ENCODE peak calls at places on chromosome 15, in four cellular contexts. One of them, this sample, is unnamed.

GRCh38 chr15:55858661-55859060 is 115.7 kb upstream of the PRTG start:
- DNase-seq in AG04450: no peak
- DNase-seq in foreskin fibroblast: peak
- DNase-seq in brain microvascular endothelial cell: peak
- DNase-seq in this sample: no peak

GRCh38 chr15:97817266-97817890 is 143.1 kb upstream of the ARRDC4 start:
- DNase-seq in AG04450: no peak
- DNase-seq in foreskin fibroblast: no peak
- DNase-seq in brain microvascular endothelial cell: no peak
- DNase-seq in this sample: no peak

GRCh38 chr15:26665950-26666921 is 106.6 kb downstream of the GABRB3 start:
- DNase-seq in AG04450: no peak
- DNase-seq in foreskin fibroblast: no peak
- DNase-seq in brain microvascular endothelial cell: no peak
- DNase-seq in this sample: no peak

GRCh38 chr15:68599560-68600071 is 20.8 kb downstream of the CORO2B start:
- DNase-seq in AG04450: no peak
- DNase-seq in foreskin fibroblast: peak
- DNase-seq in brain microvascular endothelial cell: peak
- DNase-seq in this sample: no peak

GRCh38 chr15:63191895-63192603 is 2.6 kb downstream of the RAB8B start:
- DNase-seq in AG04450: no peak
- DNase-seq in foreskin fibroblast: no peak
- DNase-seq in brain microvascular endothelial cell: no peak
- DNase-seq in this sample: no peak

GRCh38 chr15:63946524-63947065 is 99.7 kb downstream of the DAPK2 start:
- DNase-seq in AG04450: no peak
- DNase-seq in foreskin fibroblast: no peak
- DNase-seq in brain microvascular endothelial cell: no peak
- DNase-seq in this sample: no peak

GRCh38 chr15:69593981-69594966 is 141.7 kb downstream of the RPLP1 start:
- DNase-seq in AG04450: no peak
- DNase-seq in foreskin fibroblast: no peak
- DNase-seq in brain microvascular endothelial cell: peak
- DNase-seq in this sample: no peak

GRCh38 chr15:101499863-101500713 is 10.6 kb upstream of the PCSK6 start:
- DNase-seq in AG04450: no peak
- DNase-seq in foreskin fibroblast: no peak
- DNase-seq in brain microvascular endothelial cell: no peak
- DNase-seq in this sample: no peak

GRCh38 chr15:51889486-51889885 is 60.0 kb downstream of the TMOD3 start:
- DNase-seq in AG04450: no peak
- DNase-seq in foreskin fibroblast: no peak
- DNase-seq in brain microvascular endothelial cell: no peak
- DNase-seq in this sample: no peak

GRCh38 chr15:64284037-64284436 is 71.9 kb downstream of the CSNK1G1 start:
- DNase-seq in AG04450: no peak
- DNase-seq in foreskin fibroblast: peak
- DNase-seq in brain microvascular endothelial cell: peak
- DNase-seq in this sample: no peak

GRCh38 chr15:60695713-60696522 is 217.0 kb upstream of the ICE2 start:
- DNase-seq in AG04450: no peak
- DNase-seq in foreskin fibroblast: no peak
- DNase-seq in brain microvascular endothelial cell: peak
- DNase-seq in this sample: no peak

GRCh38 chr15:85318048-85318731 is 62.2 kb upstream of the AKAP13 start:
- DNase-seq in AG04450: peak
- DNase-seq in foreskin fibroblast: peak
- DNase-seq in brain microvascular endothelial cell: peak
- DNase-seq in this sample: no peak

GRCh38 chr15:82611348-82611747 is 35.8 kb downstream of the CPEB1 start:
- DNase-seq in AG04450: no peak
- DNase-seq in foreskin fibroblast: no peak
- DNase-seq in brain microvascular endothelial cell: no peak
- DNase-seq in this sample: no peak

GRCh38 chr15:96732704-96733103 is 402.2 kb downstream of the NR2F2 start:
- DNase-seq in AG04450: no peak
- DNase-seq in foreskin fibroblast: no peak
- DNase-seq in brain microvascular endothelial cell: peak
- DNase-seq in this sample: no peak

GRCh38 chr15:23518104-23518503 is 47.4 kb upstream of the MKRN3 start:
- DNase-seq in AG04450: no peak
- DNase-seq in foreskin fibroblast: no peak
- DNase-seq in brain microvascular endothelial cell: no peak
- DNase-seq in this sample: no peak

GRCh38 chr15:56752986-56753385 is 19.7 kb upstream of the ZNF280D start:
- DNase-seq in AG04450: no peak
- DNase-seq in foreskin fibroblast: no peak
- DNase-seq in brain microvascular endothelial cell: no peak
- DNase-seq in this sample: no peak

GRCh38 chr15:88249220-88249619 is 7.3 kb downstream of the NTRK3 start:
- DNase-seq in AG04450: no peak
- DNase-seq in foreskin fibroblast: no peak
- DNase-seq in brain microvascular endothelial cell: no peak
- DNase-seq in this sample: no peak

GRCh38 chr15:66023322-66023972 is 154.2 kb downstream of the RAB11A start:
- DNase-seq in AG04450: no peak
- DNase-seq in foreskin fibroblast: no peak
- DNase-seq in brain microvascular endothelial cell: no peak
- DNase-seq in this sample: no peak

GRCh38 chr15:61138151-61138550 is 91.0 kb downstream of the RORA start:
- DNase-seq in AG04450: no peak
- DNase-seq in foreskin fibroblast: peak
- DNase-seq in brain microvascular endothelial cell: no peak
- DNase-seq in this sample: no peak

GRCh38 chr15:52709172-52709979 is 30.2 kb upstream of the ATOSA start:
- DNase-seq in AG04450: no peak
- DNase-seq in foreskin fibroblast: no peak
- DNase-seq in brain microvascular endothelial cell: no peak
- DNase-seq in this sample: peak

DNA sequence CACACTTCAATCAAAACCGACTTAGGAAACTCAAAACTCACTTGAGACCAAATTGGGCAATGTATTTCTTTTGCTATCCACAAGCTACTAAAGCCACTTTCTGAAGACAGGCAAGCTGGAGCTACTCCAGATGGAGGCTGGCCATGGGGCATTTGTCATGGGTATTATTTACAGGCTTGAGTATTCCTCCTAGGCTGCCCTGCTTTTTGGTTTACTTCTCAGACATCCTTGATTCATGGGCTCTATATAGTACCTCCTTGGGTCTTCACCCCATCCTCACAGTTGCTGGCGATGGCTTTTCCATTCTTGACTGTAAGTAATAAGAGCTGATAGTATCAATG is 18.6 kb upstream of the SYNM start:
- DNase-seq in AG04450: no peak
- DNase-seq in foreskin fibroblast: peak
- DNase-seq in brain microvascular endothelial cell: no peak
- DNase-seq in this sample: no peak
- TF ChIP-seq CTCF in AG04450: no peak
- TF ChIP-seq CTCF in foreskin fibroblast: no peak
- TF ChIP-seq CTCF in brain microvascular endothelial cell: no peak
- TF ChIP-seq CTCF in this sample: no peak

GRCh38 chr15:47620960-47621681 is 96.2 kb upstream of the SEMA6D start:
- DNase-seq in AG04450: no peak
- DNase-seq in foreskin fibroblast: peak
- DNase-seq in brain microvascular endothelial cell: no peak
- DNase-seq in this sample: no peak
- TF ChIP-seq CTCF in AG04450: no peak
- TF ChIP-seq CTCF in foreskin fibroblast: no peak
- TF ChIP-seq CTCF in brain microvascular endothelial cell: no peak
- TF ChIP-seq CTCF in this sample: no peak

GRCh38 chr15:58676766-58677165 is 72.7 kb downstream of the ADAM10 start:
- DNase-seq in AG04450: no peak
- DNase-seq in foreskin fibroblast: no peak
- DNase-seq in brain microvascular endothelial cell: no peak
- DNase-seq in this sample: no peak

GRCh38 chr15:58682234-58682633 is 67.3 kb downstream of the ADAM10 start:
- DNase-seq in AG04450: no peak
- DNase-seq in foreskin fibroblast: no peak
- DNase-seq in brain microvascular endothelial cell: no peak
- DNase-seq in this sample: no peak

GRCh38 chr15:58678683-58679082 is 70.8 kb downstream of the ADAM10 start:
- DNase-seq in AG04450: no peak
- DNase-seq in foreskin fibroblast: no peak
- DNase-seq in brain microvascular endothelial cell: peak
- DNase-seq in this sample: no peak

GRCh38 chr15:58677426-58677825 is 72.1 kb downstream of the ADAM10 start:
- DNase-seq in AG04450: no peak
- DNase-seq in foreskin fibroblast: no peak
- DNase-seq in brain microvascular endothelial cell: no peak
- DNase-seq in this sample: no peak
- TF ChIP-seq CTCF in AG04450: no peak
- TF ChIP-seq CTCF in foreskin fibroblast: no peak
- TF ChIP-seq CTCF in brain microvascular endothelial cell: no peak
- TF ChIP-seq CTCF in this sample: no peak

GRCh38 chr15:34853001-34853758 is 57.8 kb upstream of the ACTC1 start:
- DNase-seq in AG04450: no peak
- DNase-seq in foreskin fibroblast: peak
- DNase-seq in brain microvascular endothelial cell: no peak
- DNase-seq in this sample: no peak
- TF ChIP-seq CTCF in AG04450: no peak
- TF ChIP-seq CTCF in foreskin fibroblast: no peak
- TF ChIP-seq CTCF in brain microvascular endothelial cell: no peak
- TF ChIP-seq CTCF in this sample: no peak

DNA sequence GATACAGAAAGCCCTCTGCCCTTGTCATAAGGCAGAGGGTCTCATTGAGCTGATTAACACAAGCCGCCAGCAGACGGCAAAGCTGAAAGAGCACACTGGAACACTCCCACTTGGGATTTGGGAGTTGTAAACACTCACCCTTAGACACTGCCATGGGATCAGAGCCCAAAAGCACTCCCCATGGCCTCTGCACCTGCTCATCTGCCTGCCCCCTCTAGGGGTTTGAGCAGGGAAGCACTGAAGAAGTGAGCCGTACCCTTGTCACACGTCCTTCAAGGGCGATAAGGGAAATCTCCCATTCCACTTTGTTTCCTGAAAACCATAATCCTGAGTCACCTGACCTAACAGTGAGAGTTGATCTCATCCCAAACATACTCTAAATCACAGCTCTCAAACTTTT is 14.7 kb downstream of the FSIP1 start:
- DNase-seq in AG04450: no peak
- DNase-seq in foreskin fibroblast: no peak
- DNase-seq in brain microvascular endothelial cell: no peak
- DNase-seq in this sample: no peak
- TF ChIP-seq CTCF in AG04450: no peak
- TF ChIP-seq CTCF in foreskin fibroblast: no peak
- TF ChIP-seq CTCF in brain microvascular endothelial cell: no peak
- TF ChIP-seq CTCF in this sample: no peak

GRCh38 chr15:89492934-89493631 is 3.3 kb downstream of the RHCG start:
- DNase-seq in AG04450: no peak
- DNase-seq in foreskin fibroblast: no peak
- DNase-seq in brain microvascular endothelial cell: no peak
- DNase-seq in this sample: no peak

GRCh38 chr15:89490550-89491315 is 5.7 kb downstream of the RHCG start:
- DNase-seq in AG04450: no peak
- DNase-seq in foreskin fibroblast: no peak
- DNase-seq in brain microvascular endothelial cell: no peak
- DNase-seq in this sample: no peak

GRCh38 chr15:89490081-89490480 is 6.3 kb downstream of the RHCG start:
- DNase-seq in AG04450: no peak
- DNase-seq in foreskin fibroblast: no peak
- DNase-seq in brain microvascular endothelial cell: no peak
- DNase-seq in this sample: no peak

GRCh38 chr15:89494006-89494405 is 2.4 kb downstream of the RHCG start:
- DNase-seq in AG04450: no peak
- DNase-seq in foreskin fibroblast: no peak
- DNase-seq in brain microvascular endothelial cell: no peak
- DNase-seq in this sample: no peak

DNA sequence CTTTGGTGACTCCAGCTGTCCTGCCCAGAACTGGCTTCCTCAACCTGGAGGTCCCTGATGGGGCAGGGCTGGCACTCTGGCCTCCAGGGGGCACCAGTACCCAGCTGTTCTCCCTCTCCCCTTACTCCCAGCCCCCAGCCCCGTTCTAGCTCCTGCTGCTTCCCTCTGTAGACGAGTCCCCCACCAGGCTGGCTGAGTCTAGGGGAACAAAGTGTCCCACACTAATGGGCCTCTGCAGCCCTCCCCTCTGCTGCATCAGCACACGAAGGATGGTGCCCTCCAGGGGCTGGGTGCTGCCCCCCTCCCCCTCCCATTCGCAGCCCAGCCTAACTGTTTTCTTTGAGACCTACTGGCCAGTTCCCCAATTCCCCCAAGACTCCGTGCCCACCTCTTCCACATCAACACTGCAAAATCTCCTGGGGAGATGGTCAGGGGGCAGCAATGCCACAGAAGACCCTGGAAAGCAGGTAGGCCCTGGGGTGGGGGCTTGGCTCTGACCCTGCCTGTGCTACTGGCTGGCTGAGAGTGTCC is 4.2 kb downstream of the RHCG start:
- DNase-seq in AG04450: no peak
- DNase-seq in foreskin fibroblast: no peak
- DNase-seq in brain microvascular endothelial cell: no peak
- DNase-seq in this sample: no peak
- TF ChIP-seq CTCF in AG04450: peak
- TF ChIP-seq CTCF in foreskin fibroblast: peak
- TF ChIP-seq CTCF in brain microvascular endothelial cell: peak
- TF ChIP-seq CTCF in this sample: no peak

GRCh38 chr15:41891946-41892345 is 1.9 kb downstream of the SPTBN5 start:
- DNase-seq in AG04450: no peak
- DNase-seq in foreskin fibroblast: no peak
- DNase-seq in brain microvascular endothelial cell: no peak
- DNase-seq in this sample: no peak
- TF ChIP-seq CTCF in AG04450: no peak
- TF ChIP-seq CTCF in foreskin fibroblast: no peak
- TF ChIP-seq CTCF in brain microvascular endothelial cell: no peak
- TF ChIP-seq CTCF in this sample: no peak

DNA sequence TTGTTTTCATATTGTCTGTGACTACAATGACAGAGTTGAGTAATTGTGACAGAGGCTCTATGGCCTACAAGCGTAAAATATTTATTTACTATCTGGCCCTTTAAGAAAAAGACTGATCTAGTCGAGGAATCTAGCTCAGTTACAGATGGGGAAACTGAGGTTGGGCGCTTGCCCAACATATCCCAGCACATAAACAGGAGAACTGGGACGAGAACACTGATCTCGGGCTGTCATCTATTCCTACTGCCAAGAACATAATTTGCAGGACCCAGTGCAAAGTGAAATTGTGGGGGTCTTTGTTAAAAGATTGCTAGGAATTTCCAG is 1.9 kb downstream of the FES start:
- DNase-seq in AG04450: no peak
- DNase-seq in foreskin fibroblast: no peak
- DNase-seq in brain microvascular endothelial cell: no peak
- DNase-seq in this sample: no peak
- TF ChIP-seq CTCF in AG04450: no peak
- TF ChIP-seq CTCF in foreskin fibroblast: no peak
- TF ChIP-seq CTCF in brain microvascular endothelial cell: no peak
- TF ChIP-seq CTCF in this sample: no peak

DNA sequence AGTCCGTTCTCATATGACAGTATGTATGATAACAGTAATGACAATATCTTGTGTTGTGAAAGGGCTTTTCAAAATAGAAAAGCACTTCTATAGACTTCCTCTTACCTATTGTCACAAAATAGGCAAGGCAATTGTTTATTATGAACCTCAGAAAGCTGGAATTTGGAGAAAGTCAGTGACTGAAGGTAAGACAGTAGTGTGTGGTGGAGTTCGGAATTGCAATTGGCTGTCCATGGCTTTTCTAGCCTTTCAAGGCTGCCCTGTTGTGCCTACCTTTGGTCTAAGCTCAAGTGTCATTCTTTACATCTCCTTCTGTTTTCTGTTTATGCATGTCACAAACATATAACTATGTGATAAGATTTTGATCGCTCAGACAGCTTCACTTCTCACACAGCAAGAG is 219.3 kb upstream of the NR2E3 start:
- DNase-seq in AG04450: no peak
- DNase-seq in foreskin fibroblast: no peak
- DNase-seq in brain microvascular endothelial cell: no peak
- DNase-seq in this sample: no peak
- TF ChIP-seq CTCF in AG04450: peak
- TF ChIP-seq CTCF in foreskin fibroblast: no peak
- TF ChIP-seq CTCF in brain microvascular endothelial cell: peak
- TF ChIP-seq CTCF in this sample: no peak